ENCODE peak calls at places on chromosomes 7 and 10, in nine cellular contexts. L, Y, T, B, J, U, R, S and O are unnamed samples.

GRCh38 chr7:127935847-127936376 is 95.3 kb downstream of the LRRC4 start:
- DNase-seq in L (no peak), Y (no peak), T (no peak), B (no peak), J (no peak), U (no peak), R (no peak), S (no peak), O (no peak)

GRCh38 chr7:5422324-5423271 is 1.0 kb downstream of the TNRC18 start:
- DNase-seq in L (peak; percentile 49), Y (no peak), T (no peak), B (no peak), J (no peak), U (peak; percentile 58), R (no peak), S (no peak), O (peak; percentile 83)

GRCh38 chr7:3070908-3071307 is 27.2 kb upstream of the CARD11 start:
- DNase-seq in L (no peak), Y (no peak), T (no peak), B (no peak), J (no peak), U (no peak), R (no peak), S (no peak), O (no peak)

GRCh38 chr7:130022623-130023175 is 28.5 kb downstream of the ZC3HC1 start:
- DNase-seq in L (no peak), Y (no peak), T (no peak), B (no peak), J (no peak), U (no peak), R (no peak), S (no peak), O (no peak)

GRCh38 chr7:111650456-111650999 is 88.2 kb upstream of the IMMP2L start:
- DNase-seq in L (peak; percentile 34), Y (no peak), T (peak; percentile 97), B (no peak), J (peak; percentile 13), U (no peak), R (no peak), S (no peak), O (no peak)

GRCh38 chr10:74177140-74177677 is 26.2 kb downstream of the ADK start:
- DNase-seq in L (peak; percentile 78), Y (no peak), T (no peak), B (no peak), J (peak; percentile 65), U (peak; percentile 73), R (peak; percentile 58), S (peak; percentile 37), O (peak; percentile 60)

GRCh38 chr10:4262870-4263269 is 477.9 kb upstream of the KLF6 start:
- DNase-seq in L (no peak), Y (no peak), T (no peak), B (no peak), J (no peak), U (no peak), R (no peak), S (no peak), O (no peak)

GRCh38 chr10:79003183-79004100 is 65.3 kb upstream of the ZMIZ1 start:
- DNase-seq in L (no peak), Y (no peak), T (no peak), B (peak; percentile 33), J (no peak), U (no peak), R (peak; percentile 84), S (no peak), O (no peak)

GRCh38 chr10:19816420-19817250 is at the start of gene PLXDC2:
- DNase-seq in L (peak; percentile 57), Y (peak; percentile 44), T (no peak), B (peak; percentile 34), J (no peak), U (peak; percentile 81), R (peak; percentile 59), S (peak; percentile 65), O (peak; percentile 81)

GRCh38 chr7:3931843-3932242 is 630.8 kb downstream of the SDK1 start:
- DNase-seq in L (no peak), Y (no peak), T (no peak), B (no peak), J (no peak), U (no peak), R (no peak), S (no peak), O (no peak)